ENCODE peak calls at places on chromosomes 2 and 18, in seven cellular contexts. One of them, this sample, is unnamed. For H3K4me1, the result is how much of the 10 kb centered on the place peaks cover.

GRCh38 chr2:216626168-216626874 is 6.9 kb upstream of the IGFBP2 start:
- DNase-seq in body of pancreas: no peak
- DNase-seq in tibial nerve: no peak
- DNase-seq in A549: no peak
- DNase-seq in IMR-90: no peak
- DNase-seq in transverse colon: no peak
- DNase-seq in HCT116: no peak
- DNase-seq in this sample: no peak

GRCh38 chr18:47755102-47755456 is 175.4 kb downstream of the SMAD2 start:
- DNase-seq in transverse colon: no peak
- DNase-seq in body of pancreas: no peak
- DNase-seq in HCT116: no peak
- DNase-seq in IMR-90: no peak
- DNase-seq in tibial nerve: no peak
- DNase-seq in A549: no peak
- DNase-seq in this sample: no peak

GRCh38 chr2:70939001-70939846 is 3.5 kb downstream of the ATP6V1B1 start:
- DNase-seq in A549: no peak
- DNase-seq in HCT116: no peak
- DNase-seq in tibial nerve: no peak
- DNase-seq in body of pancreas: no peak
- DNase-seq in IMR-90: no peak
- DNase-seq in transverse colon: no peak
- DNase-seq in this sample: peak

GRCh38 chr18:58497845-58498244 is 131.0 kb downstream of the ALPK2 start:
- DNase-seq in A549: no peak
- DNase-seq in transverse colon: no peak
- DNase-seq in IMR-90: peak
- DNase-seq in tibial nerve: no peak
- DNase-seq in body of pancreas: no peak
- DNase-seq in HCT116: no peak
- DNase-seq in this sample: no peak

GRCh38 chr2:134282638-134283400 is 28.9 kb downstream of the MGAT5 start:
- DNase-seq in transverse colon: no peak
- DNase-seq in HCT116: no peak
- DNase-seq in body of pancreas: no peak
- DNase-seq in tibial nerve: no peak
- DNase-seq in A549: no peak
- DNase-seq in IMR-90: no peak
- DNase-seq in this sample: no peak

GRCh38 chr18:54924948-54925347 is 34.3 kb downstream of the CCDC68 start:
- DNase-seq in A549: no peak
- DNase-seq in tibial nerve: no peak
- DNase-seq in body of pancreas: no peak
- DNase-seq in HCT116: no peak
- DNase-seq in IMR-90: peak
- DNase-seq in transverse colon: no peak
- DNase-seq in this sample: no peak

GRCh38 chr2:105344704-105345345 is 7.5 kb downstream of the C2orf49 start:
- DNase-seq in IMR-90: peak
- DNase-seq in HCT116: no peak
- DNase-seq in body of pancreas: no peak
- DNase-seq in tibial nerve: no peak
- DNase-seq in transverse colon: no peak
- DNase-seq in A549: peak
- DNase-seq in this sample: no peak

GRCh38 chr2:53381271-53381670 is 386.3 kb upstream of the CHAC2 start:
- DNase-seq in tibial nerve: no peak
- DNase-seq in body of pancreas: no peak
- DNase-seq in HCT116: no peak
- DNase-seq in IMR-90: no peak
- DNase-seq in transverse colon: no peak
- DNase-seq in A549: no peak
- DNase-seq in this sample: no peak

GRCh38 chr2:62287895-62288589 is 92.1 kb downstream of the B3GNT2 start:
- DNase-seq in A549: no peak
- DNase-seq in body of pancreas: peak
- DNase-seq in IMR-90: no peak
- DNase-seq in HCT116: no peak
- DNase-seq in transverse colon: peak
- DNase-seq in tibial nerve: no peak
- DNase-seq in this sample: no peak

GRCh38 chr18:27674411-27674810 is 489.3 kb upstream of the CHST9 start:
- DNase-seq in A549: no peak
- DNase-seq in HCT116: no peak
- DNase-seq in transverse colon: no peak
- DNase-seq in tibial nerve: no peak
- DNase-seq in IMR-90: no peak
- DNase-seq in body of pancreas: no peak
- DNase-seq in this sample: no peak

DNA sequence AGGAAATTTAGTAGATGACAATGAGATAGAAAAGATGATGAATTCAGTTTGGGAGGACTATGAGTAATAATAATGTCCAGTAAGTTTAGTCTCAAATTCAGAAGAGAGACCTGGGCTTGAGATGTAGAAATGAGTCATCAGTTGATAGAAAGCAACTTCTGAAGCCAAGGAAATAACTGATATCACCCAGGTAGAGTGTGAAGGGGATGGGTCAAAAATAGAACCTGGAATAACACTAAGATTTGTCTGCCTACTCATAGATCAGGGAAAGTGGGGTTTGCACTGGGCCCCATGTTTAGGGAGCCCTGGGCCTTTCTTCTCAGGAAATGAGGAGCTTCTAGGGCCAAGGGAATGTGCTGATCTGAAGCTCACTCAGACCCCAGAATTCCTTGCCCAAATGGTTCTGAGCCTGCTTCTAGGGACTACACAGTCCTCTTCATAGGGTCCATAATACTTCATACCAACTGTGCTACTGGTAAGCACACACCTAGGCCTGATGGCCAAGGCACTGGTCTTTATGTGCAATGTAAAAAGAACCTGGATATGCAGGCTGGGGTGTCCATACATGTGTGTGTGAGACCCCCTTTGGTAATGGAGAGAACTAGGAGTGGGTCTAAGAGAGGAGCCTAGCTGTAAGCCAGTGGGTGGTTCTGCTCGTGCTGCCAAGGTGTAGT is 141.2 kb downstream of the IKZF2 start:
- DNase-seq in IMR-90: no peak
- DNase-seq in HCT116: no peak
- DNase-seq in transverse colon: no peak
- DNase-seq in body of pancreas: no peak
- DNase-seq in A549: no peak
- DNase-seq in tibial nerve: no peak
- DNase-seq in this sample: no peak
- TF ChIP-seq POLR2A in IMR-90: no peak
- TF ChIP-seq POLR2A in HCT116: no peak
- TF ChIP-seq POLR2A in transverse colon: no peak
- TF ChIP-seq POLR2A in body of pancreas: no peak
- TF ChIP-seq POLR2A in A549: no peak
- TF ChIP-seq POLR2A in tibial nerve: no peak
- TF ChIP-seq POLR2A in this sample: no peak

GRCh38 chr18:9140381-9140780 is 3.8 kb downstream of the ANKRD12 start:
- DNase-seq in tibial nerve: no peak
- DNase-seq in IMR-90: no peak
- DNase-seq in body of pancreas: no peak
- DNase-seq in HCT116: no peak
- DNase-seq in A549: no peak
- DNase-seq in transverse colon: no peak
- DNase-seq in this sample: no peak

GRCh38 chr18:9136315-9137141 is at the start of gene ANKRD12:
- DNase-seq in A549: peak
- DNase-seq in body of pancreas: peak
- DNase-seq in transverse colon: peak
- DNase-seq in HCT116: peak
- DNase-seq in IMR-90: peak
- DNase-seq in tibial nerve: peak
- DNase-seq in this sample: peak

GRCh38 chr18:9139400-9140039 is 2.9 kb downstream of the ANKRD12 start:
- DNase-seq in A549: no peak
- DNase-seq in tibial nerve: no peak
- DNase-seq in transverse colon: no peak
- DNase-seq in IMR-90: no peak
- DNase-seq in HCT116: no peak
- DNase-seq in body of pancreas: no peak
- DNase-seq in this sample: no peak

GRCh38 chr18:9137168-9138066 is 836 bp downstream of the ANKRD12 start:
- DNase-seq in tibial nerve: peak
- DNase-seq in HCT116: peak
- DNase-seq in IMR-90: peak
- DNase-seq in A549: peak
- DNase-seq in transverse colon: peak
- DNase-seq in body of pancreas: peak
- DNase-seq in this sample: peak

GRCh38 chr18:9140984-9141383 is 4.4 kb downstream of the ANKRD12 start:
- DNase-seq in A549: no peak
- DNase-seq in body of pancreas: no peak
- DNase-seq in HCT116: no peak
- DNase-seq in transverse colon: no peak
- DNase-seq in tibial nerve: no peak
- DNase-seq in IMR-90: no peak
- DNase-seq in this sample: no peak
- H3K4me1 ChIP-seq in A549: half or more
- H3K4me1 ChIP-seq in body of pancreas: half or more
- H3K4me1 ChIP-seq in HCT116: under half
- H3K4me1 ChIP-seq in transverse colon: under half
- H3K4me1 ChIP-seq in tibial nerve: under half
- H3K4me1 ChIP-seq in IMR-90: under half
- H3K4me1 ChIP-seq in this sample: under half

GRCh38 chr2:231450548-231450989 is 13.7 kb downstream of the NCL start:
- DNase-seq in tibial nerve: no peak
- DNase-seq in transverse colon: no peak
- DNase-seq in IMR-90: no peak
- DNase-seq in HCT116: no peak
- DNase-seq in body of pancreas: no peak
- DNase-seq in A549: no peak
- DNase-seq in this sample: no peak
- TF ChIP-seq POLR2A in tibial nerve: no peak
- TF ChIP-seq POLR2A in transverse colon: no peak
- TF ChIP-seq POLR2A in IMR-90: no peak
- TF ChIP-seq POLR2A in HCT116: no peak
- TF ChIP-seq POLR2A in body of pancreas: no peak
- TF ChIP-seq POLR2A in A549: no peak
- TF ChIP-seq POLR2A in this sample: no peak

GRCh38 chr2:172103471-172104292 is 982 bp upstream of the DLX2 start:
- DNase-seq in body of pancreas: peak
- DNase-seq in tibial nerve: peak
- DNase-seq in IMR-90: peak
- DNase-seq in A549: peak
- DNase-seq in HCT116: peak
- DNase-seq in transverse colon: peak
- DNase-seq in this sample: peak
- H3K4me1 ChIP-seq in body of pancreas: half or more
- H3K4me1 ChIP-seq in tibial nerve: under half
- H3K4me1 ChIP-seq in IMR-90: under half
- H3K4me1 ChIP-seq in A549: under half
- H3K4me1 ChIP-seq in HCT116: under half
- H3K4me1 ChIP-seq in transverse colon: under half
- H3K4me1 ChIP-seq in this sample: under half

GRCh38 chr2:96907405-96908041 is 37.6 kb upstream of the SEMA4C start:
- DNase-seq in IMR-90: peak
- DNase-seq in A549: no peak
- DNase-seq in transverse colon: peak
- DNase-seq in body of pancreas: peak
- DNase-seq in tibial nerve: peak
- DNase-seq in HCT116: no peak
- DNase-seq in this sample: no peak
- TF ChIP-seq POLR2A in IMR-90: no peak
- TF ChIP-seq POLR2A in A549: no peak
- TF ChIP-seq POLR2A in transverse colon: no peak
- TF ChIP-seq POLR2A in body of pancreas: peak
- TF ChIP-seq POLR2A in tibial nerve: peak
- TF ChIP-seq POLR2A in HCT116: no peak
- TF ChIP-seq POLR2A in this sample: no peak

GRCh38 chr18:59898609-59899297 is 1.0 kb upstream of the PMAIP1 start:
- DNase-seq in transverse colon: no peak
- DNase-seq in HCT116: no peak
- DNase-seq in body of pancreas: no peak
- DNase-seq in IMR-90: no peak
- DNase-seq in tibial nerve: no peak
- DNase-seq in A549: no peak
- DNase-seq in this sample: no peak

GRCh38 chr18:59899298-59900221 is at the start of gene PMAIP1:
- DNase-seq in IMR-90: peak
- DNase-seq in HCT116: peak
- DNase-seq in tibial nerve: peak
- DNase-seq in body of pancreas: peak
- DNase-seq in transverse colon: peak
- DNase-seq in A549: peak
- DNase-seq in this sample: peak

GRCh38 chr18:59902180-59902992 is 2.6 kb downstream of the PMAIP1 start:
- DNase-seq in HCT116: no peak
- DNase-seq in IMR-90: peak
- DNase-seq in A549: no peak
- DNase-seq in transverse colon: no peak
- DNase-seq in tibial nerve: no peak
- DNase-seq in body of pancreas: no peak
- DNase-seq in this sample: no peak

GRCh38 chr18:59898093-59898492 is 1.7 kb upstream of the PMAIP1 start:
- DNase-seq in A549: no peak
- DNase-seq in IMR-90: no peak
- DNase-seq in tibial nerve: no peak
- DNase-seq in body of pancreas: no peak
- DNase-seq in transverse colon: no peak
- DNase-seq in HCT116: no peak
- DNase-seq in this sample: no peak

GRCh38 chr18:59900222-59901128 is 679 bp downstream of the PMAIP1 start:
- DNase-seq in IMR-90: peak
- DNase-seq in A549: no peak
- DNase-seq in tibial nerve: no peak
- DNase-seq in transverse colon: peak
- DNase-seq in HCT116: no peak
- DNase-seq in body of pancreas: peak
- DNase-seq in this sample: no peak
- H3K4me1 ChIP-seq in IMR-90: under half
- H3K4me1 ChIP-seq in A549: under half
- H3K4me1 ChIP-seq in tibial nerve: under half
- H3K4me1 ChIP-seq in transverse colon: under half
- H3K4me1 ChIP-seq in HCT116: half or more
- H3K4me1 ChIP-seq in body of pancreas: under half
- H3K4me1 ChIP-seq in this sample: under half

This sample was measured in right lobe of liver.